ENCODE peak calls at places on chromosomes 4 and X, in four cellular contexts. One of them, this sample, is unnamed.

GRCh38 chrX:44817029-44817428 is 26.8 kb upstream of the DUSP21 start:
- DNase-seq in H1: no peak
- DNase-seq in mesenchymal stem cell: no peak
- DNase-seq in IMR-90: no peak
- DNase-seq in this sample: peak

GRCh38 chrX:124619710-124620109 is 273.3 kb downstream of the SH2D1A start:
- DNase-seq in mesenchymal stem cell: no peak
- DNase-seq in H1: no peak
- DNase-seq in IMR-90: no peak
- DNase-seq in this sample: no peak

GRCh38 chr4:37726666-37727065 is 40.5 kb upstream of the RELL1 start:
- DNase-seq in mesenchymal stem cell: no peak
- DNase-seq in IMR-90: peak
- DNase-seq in H1: no peak
- DNase-seq in this sample: no peak

GRCh38 chrX:40107291-40108083 is 9.7 kb upstream of the BCOR start:
- DNase-seq in mesenchymal stem cell: peak
- DNase-seq in H1: no peak
- DNase-seq in IMR-90: no peak
- DNase-seq in this sample: peak

GRCh38 chr4:53459548-53459947 is 82.1 kb downstream of the FIP1L1 start:
- DNase-seq in IMR-90: peak
- DNase-seq in H1: no peak
- DNase-seq in mesenchymal stem cell: peak
- DNase-seq in this sample: no peak

GRCh38 chr4:62490635-62491034 is 1290.5 kb downstream of the ADGRL3 start:
- DNase-seq in IMR-90: no peak
- DNase-seq in H1: no peak
- DNase-seq in mesenchymal stem cell: peak
- DNase-seq in this sample: no peak

GRCh38 chrX:3191821-3192220 is 150.6 kb downstream of the ARSF start:
- DNase-seq in mesenchymal stem cell: no peak
- DNase-seq in H1: no peak
- DNase-seq in IMR-90: peak
- DNase-seq in this sample: no peak

GRCh38 chr4:28277931-28278330 is 1417.3 kb downstream of the STIM2 start:
- DNase-seq in mesenchymal stem cell: no peak
- DNase-seq in H1: no peak
- DNase-seq in IMR-90: peak
- DNase-seq in this sample: no peak

GRCh38 chr4:84814100-84814750 is 152.3 kb downstream of the WDFY3 start:
- DNase-seq in mesenchymal stem cell: peak
- DNase-seq in H1: no peak
- DNase-seq in IMR-90: peak
- DNase-seq in this sample: no peak

GRCh38 chr4:23163649-23164436 is 471.1 kb downstream of the GBA3 start:
- DNase-seq in H1: no peak
- DNase-seq in IMR-90: peak
- DNase-seq in mesenchymal stem cell: peak
- DNase-seq in this sample: peak

GRCh38 chr4:37245391-37245954 is 930 bp downstream of the NWD2 start:
- DNase-seq in H1: no peak
- DNase-seq in IMR-90: no peak
- DNase-seq in mesenchymal stem cell: no peak
- DNase-seq in this sample: peak

GRCh38 chr4:139978692-139979091 is 175.3 kb downstream of the MAML3 start:
- DNase-seq in mesenchymal stem cell: no peak
- DNase-seq in H1: no peak
- DNase-seq in IMR-90: no peak
- DNase-seq in this sample: no peak

GRCh38 chrX:34624416-34624815 is 32.7 kb downstream of the TMEM47 start:
- DNase-seq in H1: no peak
- DNase-seq in mesenchymal stem cell: no peak
- DNase-seq in IMR-90: peak
- DNase-seq in this sample: no peak

GRCh38 chrX:149374751-149375150 is 130.4 kb downstream of the IDS start:
- DNase-seq in mesenchymal stem cell: peak
- DNase-seq in IMR-90: no peak
- DNase-seq in H1: no peak
- DNase-seq in this sample: no peak

DNA sequence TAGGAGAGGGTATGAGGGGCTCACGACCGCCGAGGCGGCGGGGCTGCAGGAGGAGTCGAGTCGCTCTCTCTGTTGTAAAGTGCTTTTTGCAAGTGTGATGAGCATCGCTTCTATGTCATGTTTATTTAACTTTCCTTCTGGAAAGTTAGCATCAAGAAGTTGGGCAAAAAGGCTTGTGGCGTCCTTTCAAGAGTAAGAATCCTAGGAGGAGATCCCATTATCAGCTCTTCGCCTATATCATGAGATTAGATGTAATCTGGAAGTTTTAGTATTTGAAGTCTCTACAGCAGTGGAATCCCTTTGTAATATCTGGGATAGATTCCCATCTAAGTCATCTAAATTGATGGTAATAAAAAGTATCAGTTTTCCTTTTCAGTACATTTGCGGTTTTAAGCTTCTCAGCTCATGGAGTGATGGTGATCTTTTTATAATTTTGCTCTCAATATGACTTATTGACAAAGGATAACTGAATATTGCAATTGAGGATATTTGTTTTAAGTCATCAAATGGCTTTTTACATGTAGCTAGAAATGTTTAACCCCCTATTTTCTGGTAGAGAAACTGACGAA is 1.7 kb downstream of the GALNT7 start:
- DNase-seq in mesenchymal stem cell: peak
- DNase-seq in H1: no peak
- DNase-seq in IMR-90: no peak
- DNase-seq in this sample: peak
- H2AK5ac ChIP-seq in mesenchymal stem cell: peak
- H2AK5ac ChIP-seq in H1: no peak
- H2AK5ac ChIP-seq in IMR-90: no peak
- H2AK5ac ChIP-seq in this sample: no peak

GRCh38 chrX:77742788-77743476 is 43.1 kb downstream of the ATRX start:
- DNase-seq in mesenchymal stem cell: no peak
- DNase-seq in H1: no peak
- DNase-seq in IMR-90: no peak
- DNase-seq in this sample: no peak
- H3K4ac ChIP-seq in mesenchymal stem cell: no peak
- H3K4ac ChIP-seq in H1: no peak
- H3K4ac ChIP-seq in IMR-90: no peak
- H3K4ac ChIP-seq in this sample: no peak

GRCh38 chrX:136650811-136651210 is 2.9 kb downstream of the CD40LG start:
- DNase-seq in IMR-90: no peak
- DNase-seq in H1: no peak
- DNase-seq in mesenchymal stem cell: no peak
- DNase-seq in this sample: no peak
- H3K4me3 ChIP-seq in IMR-90: no peak
- H3K4me3 ChIP-seq in H1: no peak
- H3K4me3 ChIP-seq in mesenchymal stem cell: no peak
- H3K4me3 ChIP-seq in this sample: no peak

GRCh38 chr4:168511780-168512467 is 15.1 kb downstream of the PALLD start:
- DNase-seq in H1: no peak
- DNase-seq in mesenchymal stem cell: no peak
- DNase-seq in IMR-90: no peak
- DNase-seq in this sample: no peak
- H2AK5ac ChIP-seq in H1: no peak
- H2AK5ac ChIP-seq in mesenchymal stem cell: no peak
- H2AK5ac ChIP-seq in IMR-90: peak
- H2AK5ac ChIP-seq in this sample: no peak

GRCh38 chr4:151324449-151325319 is 721 bp downstream of the SH3D19 start:
- DNase-seq in mesenchymal stem cell: peak
- DNase-seq in H1: peak
- DNase-seq in IMR-90: peak
- DNase-seq in this sample: peak
- H3K4ac ChIP-seq in mesenchymal stem cell: peak
- H3K4ac ChIP-seq in H1: peak
- H3K4ac ChIP-seq in IMR-90: no peak
- H3K4ac ChIP-seq in this sample: peak

DNA sequence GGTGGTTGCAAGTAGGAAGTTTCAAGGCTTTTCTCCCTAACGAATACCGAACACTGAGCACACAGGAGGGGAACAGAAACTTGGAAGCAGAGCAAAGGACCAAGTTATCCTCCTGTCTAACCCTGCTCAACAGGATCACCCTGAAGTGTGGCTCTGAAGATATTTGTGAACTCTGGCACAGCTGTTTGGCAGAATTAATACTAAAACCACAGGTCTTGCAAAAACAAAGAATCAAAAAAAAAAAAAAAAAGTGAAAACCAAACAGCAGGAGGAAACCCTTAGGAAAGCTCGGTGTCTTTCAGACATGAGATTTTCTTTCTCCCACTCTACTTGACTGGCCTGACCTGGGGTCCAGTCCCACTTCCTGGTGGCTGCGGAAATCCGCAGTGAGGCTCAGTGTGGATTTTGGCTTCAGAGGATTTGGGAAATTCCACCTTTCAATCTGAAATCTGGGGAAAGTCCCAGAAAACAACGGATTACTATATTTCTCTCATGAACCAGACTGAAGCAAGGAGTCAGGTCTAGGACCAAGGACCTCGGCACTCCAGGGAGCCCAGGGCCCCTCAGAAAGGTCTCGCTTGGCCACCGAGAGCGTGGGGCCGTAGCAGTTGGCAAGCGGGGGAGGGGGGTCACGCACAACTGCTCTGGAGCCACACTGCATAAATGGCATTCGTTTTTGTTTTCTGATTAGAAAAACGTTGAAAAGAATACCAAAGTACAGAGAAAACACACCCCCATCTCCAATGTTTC is 867 bp downstream of the TIFA start:
- DNase-seq in mesenchymal stem cell: peak
- DNase-seq in H1: no peak
- DNase-seq in IMR-90: peak
- DNase-seq in this sample: no peak
- H3K4me3 ChIP-seq in mesenchymal stem cell: peak
- H3K4me3 ChIP-seq in H1: peak
- H3K4me3 ChIP-seq in IMR-90: peak
- H3K4me3 ChIP-seq in this sample: peak

DNA sequence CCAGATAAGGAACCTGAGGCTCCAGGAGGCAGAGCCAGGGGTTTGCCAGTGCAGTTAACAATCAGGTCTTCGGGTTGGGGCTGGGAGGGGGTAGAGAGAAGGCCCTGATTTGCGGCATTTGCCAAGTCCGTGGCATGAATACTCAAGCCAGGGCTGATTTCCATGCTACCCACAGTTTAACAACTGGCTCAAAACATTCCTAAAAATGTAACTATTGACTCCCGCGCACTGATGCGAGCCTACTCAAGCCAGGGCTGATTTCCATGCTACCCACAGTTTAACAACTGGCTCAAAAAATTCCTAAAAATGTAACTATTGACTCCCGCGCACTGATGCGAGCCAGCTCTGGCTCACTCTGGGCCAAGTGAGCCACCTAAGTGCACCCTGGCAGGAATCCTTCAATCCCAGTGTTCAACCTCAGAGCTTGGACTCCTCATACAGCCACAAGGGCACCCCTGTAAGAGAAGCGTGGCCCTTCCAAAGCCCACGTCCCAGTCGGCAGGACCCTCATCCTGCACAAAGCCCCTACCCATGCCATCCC is 75.6 kb downstream of the PPP2R2C start:
- DNase-seq in H1: no peak
- DNase-seq in IMR-90: no peak
- DNase-seq in mesenchymal stem cell: no peak
- DNase-seq in this sample: no peak
- H2AK5ac ChIP-seq in H1: no peak
- H2AK5ac ChIP-seq in IMR-90: no peak
- H2AK5ac ChIP-seq in mesenchymal stem cell: no peak
- H2AK5ac ChIP-seq in this sample: no peak